ENCODE peak calls at places on chromosomes 6 and 20, in nine cellular contexts. L is G401; Z is coronary artery; C is stimulated activated CD4-positive, alpha-beta T cell treated with anti-CD3 and anti-CD28 coated beads, Interleukin-1b, Interleukin-23, amount 100 ng/mL, for 24 hours; B is nephron progenitor cell; U is SK-N-SH; E is activated CD8-positive, alpha-beta memory T cell treated with anti-CD3 and anti-CD28 coated beads for 1 hour; H is stimulated activated CD8-positive, alpha-beta memory T cell treated with anti-CD3 and anti-CD28 coated beads, Interleukin-12 subunit alpha, Interleukin-12 subunit beta, amount 100 ng/mL, for 4 hours; F is GM10248. J is an unnamed sample.

GRCh38 chr6:39984051-39984450 is 49.8 kb upstream of the MOCS1 start:
- DNase-seq in L (no peak), E (no peak), F (no peak), B (no peak), Z (peak), U (no peak), C (no peak), H (no peak), J (peak)

GRCh38 chr6:150204705-150205472 is 62.0 kb downstream of the PPP1R14C start:
- DNase-seq in Z (peak), L (no peak), E (no peak), B (no peak), F (no peak), C (no peak), U (no peak), H (no peak), J (no peak)

GRCh38 chr6:2353412-2354137 is 108.2 kb upstream of the GMDS start:
- DNase-seq in E (peak), L (peak), H (peak), B (peak), U (peak), F (peak), C (peak), Z (no peak), J (peak)

GRCh38 chr6:37141291-37142046 is 28.5 kb upstream of the PIM1 start:
- DNase-seq in U (no peak), E (no peak), B (peak), C (no peak), H (no peak), L (peak), F (no peak), Z (no peak), J (peak)

GRCh38 chr20:51470521-51470875 is 72.0 kb downstream of the NFATC2 start:
- DNase-seq in H (no peak), F (no peak), L (no peak), E (no peak), Z (no peak), U (no peak), C (no peak), B (no peak), J (no peak)

GRCh38 chr6:92538296-92538695 is 881.1 kb downstream of the EPHA7 start:
- DNase-seq in F (no peak), B (no peak), H (no peak), C (no peak), U (no peak), L (no peak), Z (no peak), E (no peak), J (no peak)

GRCh38 chr20:13900506-13900905 is 89.9 kb downstream of the SEL1L2 start:
- DNase-seq in U (no peak), H (no peak), Z (no peak), L (no peak), F (no peak), B (no peak), E (no peak), C (no peak), J (no peak)

GRCh38 chr6:2804516-2804915 is 37.1 kb downstream of the SERPINB1 start:
- DNase-seq in F (no peak), H (no peak), B (no peak), L (peak), C (no peak), Z (no peak), E (no peak), U (peak), J (no peak)

GRCh38 chr6:143966291-143966690 is 41.8 kb downstream of the PLAGL1 start:
- DNase-seq in F (no peak), E (no peak), U (no peak), B (no peak), Z (no peak), L (no peak), H (no peak), C (no peak), J (no peak)

J was measured in WERI-Rb-1.